ENCODE peak calls at places on chromosomes 6 and 20, in ten cellular contexts. L, M, C, D, F, W, U, G, B and A are unnamed samples.

GRCh38 chr6:24922174-24922573 is 13.6 kb downstream of the RIPOR2 start:
- DNase-seq in L (no peak), M (no peak), C (no peak), D (no peak), F (no peak), W (no peak), U (no peak), G (no peak), B (no peak), A (no peak)

GRCh38 chr6:31402324-31403282 is 792 bp upstream of the MICA start:
- DNase-seq in L (no peak), M (peak), C (peak), D (no peak), F (no peak), W (no peak), U (no peak), G (no peak), B (peak), A (no peak)

GRCh38 chr20:53003420-53003819 is 31.3 kb downstream of the TSHZ2 start:
- DNase-seq in L (no peak), M (no peak), C (peak), D (no peak), F (no peak), W (no peak), U (no peak), G (no peak), B (no peak), A (no peak)

GRCh38 chr20:43761396-43762340 is 34.9 kb upstream of the GTSF1L start:
- DNase-seq in L (no peak), M (no peak), C (peak), D (no peak), F (no peak), W (no peak), U (no peak), G (no peak), B (no peak), A (no peak)

GRCh38 chr6:156068870-156069269 is 613.2 kb upstream of the NOX3 start:
- DNase-seq in L (no peak), M (no peak), C (no peak), D (no peak), F (no peak), W (no peak), U (no peak), G (no peak), B (no peak), A (no peak)

GRCh38 chr6:33029297-33030184 is 20.1 kb upstream of the HLA-DOA start:
- DNase-seq in L (no peak), M (no peak), C (no peak), D (no peak), F (no peak), W (no peak), U (no peak), G (no peak), B (no peak), A (no peak)

GRCh38 chr6:15872252-15873103 is 209.7 kb upstream of the DTNBP1 start:
- DNase-seq in L (no peak), M (no peak), C (no peak), D (no peak), F (no peak), W (no peak), U (no peak), G (no peak), B (no peak), A (no peak)

GRCh38 chr6:139764498-139764986 is 390.1 kb upstream of the CITED2 start:
- DNase-seq in L (no peak), M (no peak), C (peak), D (peak), F (no peak), W (peak), U (peak), G (no peak), B (peak), A (peak)

GRCh38 chr20:10216146-10216741 is 2.4 kb upstream of the SNAP25 start:
- DNase-seq in L (no peak), M (no peak), C (no peak), D (no peak), F (no peak), W (no peak), U (no peak), G (no peak), B (no peak), A (no peak)

GRCh38 chr6:215335-216034 is 76.8 kb upstream of the DUSP22 start:
- DNase-seq in L (peak), M (no peak), C (peak), D (no peak), F (no peak), W (peak), U (no peak), G (no peak), B (no peak), A (peak)

GRCh38 chr20:1888796-1889463 is 6.3 kb upstream of the SIRPA start:
- DNase-seq in L (no peak), M (no peak), C (peak), D (no peak), F (no peak), W (peak), U (no peak), G (peak), B (no peak), A (no peak)

GRCh38 chr6:68238097-68238597 is 396.9 kb upstream of the ADGRB3 start:
- DNase-seq in L (no peak), M (no peak), C (peak), D (no peak), F (no peak), W (no peak), U (no peak), G (no peak), B (no peak), A (no peak)

GRCh38 chr20:11734431-11734830 is 183.3 kb upstream of the BTBD3 start:
- DNase-seq in L (no peak), M (no peak), C (no peak), D (no peak), F (no peak), W (no peak), U (no peak), G (no peak), B (no peak), A (no peak)

GRCh38 chr6:39256294-39256693 is 27.0 kb upstream of the KCNK5 start:
- DNase-seq in L (no peak), M (no peak), C (no peak), D (no peak), F (no peak), W (no peak), U (no peak), G (no peak), B (no peak), A (no peak)

GRCh38 chr6:111536888-111537287 is 53.9 kb upstream of the REV3L start:
- DNase-seq in L (no peak), M (no peak), C (no peak), D (no peak), F (no peak), W (no peak), U (peak), G (no peak), B (peak), A (no peak)

GRCh38 chr6:1503811-1504210 is 105.9 kb upstream of the FOXC1 start:
- DNase-seq in L (no peak), M (no peak), C (no peak), D (no peak), F (no peak), W (no peak), U (no peak), G (no peak), B (no peak), A (no peak)

GRCh38 chr20:51612896-51613295 is 70.4 kb upstream of the NFATC2 start:
- DNase-seq in L (no peak), M (no peak), C (no peak), D (no peak), F (no peak), W (no peak), U (no peak), G (no peak), B (no peak), A (no peak)

GRCh38 chr20:51611625-51611890 is 69.0 kb upstream of the NFATC2 start:
- DNase-seq in L (no peak), M (no peak), C (no peak), D (no peak), F (no peak), W (no peak), U (no peak), G (no peak), B (no peak), A (no peak)

GRCh38 chr20:51613576-51613975 is 71.1 kb upstream of the NFATC2 start:
- DNase-seq in L (no peak), M (no peak), C (no peak), D (no peak), F (no peak), W (no peak), U (no peak), G (no peak), B (no peak), A (no peak)

GRCh38 chr20:51610761-51611624 is 68.5 kb upstream of the NFATC2 start:
- DNase-seq in L (no peak), M (no peak), C (no peak), D (no peak), F (no peak), W (no peak), U (no peak), G (no peak), B (no peak), A (no peak)

DNA sequence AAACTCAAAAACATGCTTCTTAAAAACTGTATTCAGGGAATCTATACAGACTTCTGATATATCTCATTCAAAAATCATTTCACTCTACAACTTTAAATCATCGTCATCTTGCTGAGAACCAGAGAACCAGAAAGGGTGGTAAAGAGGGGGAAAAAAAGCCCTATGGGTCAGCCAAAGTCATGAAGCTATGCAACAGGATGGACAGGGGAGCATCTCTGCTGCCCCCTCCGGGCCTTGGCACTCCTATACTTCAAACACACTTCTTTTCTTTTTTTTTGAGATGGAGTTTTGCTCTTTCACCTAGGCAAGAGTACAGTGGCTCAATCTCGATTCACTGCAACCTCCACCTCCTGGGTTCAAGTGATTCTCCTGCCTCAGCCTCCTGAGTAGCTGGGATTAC is 73.5 kb upstream of the NFATC2 start:
- DNase-seq in L (no peak), M (no peak), C (no peak), D (no peak), F (no peak), W (no peak), U (no peak), G (no peak), B (no peak), A (no peak)
- TF ChIP-seq CTCF in L (no peak), M (no peak), C (no peak), D (peak), F (no peak), W (no peak), U (no peak), G (no peak), B (peak), A (peak)

DNA sequence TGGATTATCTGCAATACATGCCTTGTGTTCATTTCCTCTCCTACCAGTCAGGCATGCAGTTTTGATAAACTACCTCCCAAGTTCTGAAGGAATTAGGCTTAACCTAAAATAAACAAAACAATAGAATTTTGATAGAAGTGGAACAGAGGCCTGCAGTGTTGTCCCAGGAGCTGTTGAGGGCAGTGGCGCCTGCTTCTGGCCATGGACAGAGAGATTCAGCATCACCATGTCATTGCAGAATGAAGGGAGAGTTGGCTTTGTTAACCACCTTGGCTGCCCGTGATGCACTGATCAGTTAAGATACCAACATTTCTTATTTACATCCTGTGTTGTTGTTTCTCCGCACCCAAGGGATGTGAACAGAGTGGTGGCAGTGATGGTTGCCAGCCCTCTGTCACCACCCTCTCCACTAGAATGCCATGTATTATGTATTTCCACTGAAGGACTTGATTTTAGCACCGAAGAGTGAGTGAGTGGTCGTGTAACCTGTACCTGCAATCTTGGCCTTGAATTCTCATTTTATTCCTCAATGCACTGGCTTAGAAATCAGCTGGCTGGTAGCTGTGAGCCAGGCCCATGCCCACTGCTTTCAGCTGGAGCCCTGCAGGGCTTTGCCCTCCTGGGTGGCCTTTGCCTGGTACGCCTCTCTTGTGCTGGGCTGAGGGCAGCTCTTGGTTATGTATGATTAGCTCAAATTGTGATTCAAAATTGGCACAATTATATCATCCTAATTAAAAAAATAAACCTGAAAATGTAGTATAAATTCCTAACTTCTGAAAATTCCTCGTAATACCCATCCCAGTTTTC is 56.5 kb downstream of the SHLD1 start:
- DNase-seq in L (peak), M (no peak), C (no peak), D (peak), F (no peak), W (no peak), U (no peak), G (no peak), B (no peak), A (no peak)
- TF ChIP-seq CTCF in L (no peak), M (no peak), C (no peak), D (no peak), F (no peak), W (peak), U (no peak), G (no peak), B (no peak), A (no peak)

DNA sequence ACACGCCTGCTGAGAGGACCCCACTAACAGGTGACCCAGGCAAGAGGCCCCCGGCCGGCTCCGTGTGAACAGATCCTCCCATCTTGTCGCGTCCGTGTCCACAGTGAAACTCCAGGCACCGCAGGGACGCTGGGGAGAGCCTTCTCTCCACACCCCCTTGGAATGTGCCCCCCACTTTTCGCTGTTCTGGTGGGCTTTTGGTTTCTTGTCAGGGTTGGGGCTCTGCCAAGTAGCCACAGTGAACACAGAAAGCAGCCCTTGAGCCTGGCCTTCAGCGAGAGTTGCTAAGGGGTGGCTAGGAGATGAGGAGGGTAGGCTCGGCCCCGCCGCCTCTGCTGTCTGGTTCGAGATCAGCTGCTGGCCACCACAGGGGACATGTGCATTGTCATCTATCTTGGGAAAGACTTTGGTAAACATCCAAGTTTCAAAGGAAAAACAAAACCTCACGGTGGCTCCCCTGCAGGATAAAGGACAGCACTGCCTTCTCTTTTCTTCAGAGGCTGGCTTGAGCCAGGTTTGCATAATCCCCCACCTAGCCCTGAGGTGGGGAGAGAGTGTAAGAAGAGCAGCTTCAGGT is 22.7 kb downstream of the SYNDIG1 start:
- DNase-seq in L (peak), M (no peak), C (no peak), D (peak), F (no peak), W (no peak), U (peak), G (no peak), B (no peak), A (no peak)
- TF ChIP-seq CTCF in L (no peak), M (no peak), C (no peak), D (no peak), F (no peak), W (no peak), U (no peak), G (no peak), B (no peak), A (no peak)

DNA sequence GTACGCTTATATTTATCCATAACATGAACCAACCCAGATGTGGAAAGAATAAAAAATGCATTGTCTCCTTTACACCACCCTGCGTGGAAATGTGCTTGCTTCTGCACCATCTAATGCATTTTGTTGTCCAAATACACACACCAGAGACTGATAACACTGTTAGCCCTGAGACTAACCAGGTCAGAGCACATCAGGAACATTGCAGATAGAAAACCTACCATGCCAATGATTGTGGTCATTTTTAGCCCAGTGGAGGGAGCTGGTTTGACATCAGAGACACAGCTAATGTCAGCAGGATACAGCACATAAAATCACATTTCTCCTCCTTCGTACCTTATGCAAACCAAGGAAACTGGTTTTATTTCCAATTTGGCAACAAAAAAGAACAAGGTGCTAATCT is 528.7 kb downstream of the DOK5 start:
- DNase-seq in L (no peak), M (no peak), C (peak), D (no peak), F (no peak), W (no peak), U (no peak), G (no peak), B (no peak), A (no peak)
- TF ChIP-seq CTCF in L (no peak), M (no peak), C (peak), D (no peak), F (no peak), W (no peak), U (no peak), G (no peak), B (no peak), A (no peak)

DNA sequence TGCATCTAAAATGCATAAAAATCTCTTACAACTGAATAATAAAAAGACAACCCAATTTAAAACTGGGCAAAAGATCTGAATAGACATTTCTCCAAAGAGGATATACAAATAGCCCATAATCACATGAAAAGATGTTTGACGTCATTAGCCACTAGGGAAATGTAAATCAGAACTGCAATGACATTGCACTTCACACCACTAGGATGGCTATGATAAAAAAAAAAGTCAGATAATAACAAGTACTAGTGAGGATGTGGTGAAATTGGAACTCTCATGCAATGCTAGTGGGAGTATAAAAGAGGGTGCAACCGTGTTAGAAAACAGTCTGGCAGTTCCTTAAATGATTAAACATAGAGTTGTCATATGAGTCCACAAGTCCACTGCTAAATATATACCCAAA is 24.3 kb upstream of the TBX18 start:
- DNase-seq in L (no peak), M (no peak), C (no peak), D (no peak), F (no peak), W (no peak), U (no peak), G (no peak), B (no peak), A (no peak)
- TF ChIP-seq CTCF in L (no peak), M (no peak), C (no peak), D (no peak), F (no peak), W (no peak), U (no peak), G (no peak), B (no peak), A (no peak)